ENCODE peak calls at places on chromosomes 12 and 14, in nine cellular contexts. One of them, this sample, is unnamed. For H3K36me3, the result is how much of the 10 kb centered on the place peaks cover.

GRCh38 chr14:71529855-71530254 is 402.4 kb upstream of the RGS6 start:
- DNase-seq in right lobe of liver: no peak
- DNase-seq in tibial artery: peak
- DNase-seq in lung: no peak
- DNase-seq in mucosa of descending colon: no peak
- DNase-seq in neuronal stem cell: no peak
- DNase-seq in bronchial epithelial cell: no peak
- DNase-seq in left ventricle myocardium inferior: no peak
- DNase-seq in IMR-90: no peak
- DNase-seq in this sample: peak

GRCh38 chr12:5177096-5177495 is 133.4 kb downstream of the KCNA5 start:
- DNase-seq in tibial artery: no peak
- DNase-seq in lung: no peak
- DNase-seq in mucosa of descending colon: no peak
- DNase-seq in neuronal stem cell: no peak
- DNase-seq in IMR-90: no peak
- DNase-seq in right lobe of liver: no peak
- DNase-seq in left ventricle myocardium inferior: no peak
- DNase-seq in bronchial epithelial cell: no peak
- DNase-seq in this sample: no peak

GRCh38 chr14:61103541-61104339 is 122.7 kb downstream of the SLC38A6 start:
- DNase-seq in IMR-90: peak
- DNase-seq in bronchial epithelial cell: peak
- DNase-seq in neuronal stem cell: no peak
- DNase-seq in lung: peak
- DNase-seq in mucosa of descending colon: no peak
- DNase-seq in right lobe of liver: peak
- DNase-seq in left ventricle myocardium inferior: no peak
- DNase-seq in tibial artery: peak
- DNase-seq in this sample: peak

GRCh38 chr12:19648173-19648572 is 208.9 kb downstream of the AEBP2 start:
- DNase-seq in right lobe of liver: no peak
- DNase-seq in lung: no peak
- DNase-seq in bronchial epithelial cell: no peak
- DNase-seq in IMR-90: no peak
- DNase-seq in mucosa of descending colon: no peak
- DNase-seq in neuronal stem cell: no peak
- DNase-seq in left ventricle myocardium inferior: no peak
- DNase-seq in tibial artery: no peak
- DNase-seq in this sample: no peak

GRCh38 chr14:105294142-105294597 is 6.6 kb downstream of the BRF1 start:
- DNase-seq in neuronal stem cell: no peak
- DNase-seq in mucosa of descending colon: no peak
- DNase-seq in lung: no peak
- DNase-seq in right lobe of liver: no peak
- DNase-seq in left ventricle myocardium inferior: peak
- DNase-seq in IMR-90: peak
- DNase-seq in bronchial epithelial cell: no peak
- DNase-seq in tibial artery: no peak
- DNase-seq in this sample: peak

GRCh38 chr12:115468087-115468510 is 784.1 kb upstream of the TBX3 start:
- DNase-seq in mucosa of descending colon: peak
- DNase-seq in left ventricle myocardium inferior: no peak
- DNase-seq in IMR-90: peak
- DNase-seq in right lobe of liver: peak
- DNase-seq in lung: no peak
- DNase-seq in tibial artery: no peak
- DNase-seq in bronchial epithelial cell: peak
- DNase-seq in neuronal stem cell: no peak
- DNase-seq in this sample: no peak

GRCh38 chr12:106138279-106138645 is 492 bp downstream of the NUAK1 start:
- DNase-seq in tibial artery: no peak
- DNase-seq in IMR-90: no peak
- DNase-seq in neuronal stem cell: no peak
- DNase-seq in mucosa of descending colon: no peak
- DNase-seq in right lobe of liver: peak
- DNase-seq in bronchial epithelial cell: no peak
- DNase-seq in left ventricle myocardium inferior: no peak
- DNase-seq in lung: no peak
- DNase-seq in this sample: no peak

GRCh38 chr14:99158646-99159165 is 113.3 kb downstream of the BCL11B start:
- DNase-seq in mucosa of descending colon: no peak
- DNase-seq in lung: no peak
- DNase-seq in right lobe of liver: no peak
- DNase-seq in tibial artery: no peak
- DNase-seq in bronchial epithelial cell: no peak
- DNase-seq in IMR-90: no peak
- DNase-seq in left ventricle myocardium inferior: no peak
- DNase-seq in neuronal stem cell: no peak
- DNase-seq in this sample: no peak

GRCh38 chr12:77102691-77103090 is 37.3 kb upstream of the E2F7 start:
- DNase-seq in tibial artery: no peak
- DNase-seq in left ventricle myocardium inferior: no peak
- DNase-seq in lung: no peak
- DNase-seq in bronchial epithelial cell: peak
- DNase-seq in mucosa of descending colon: no peak
- DNase-seq in neuronal stem cell: no peak
- DNase-seq in IMR-90: peak
- DNase-seq in right lobe of liver: no peak
- DNase-seq in this sample: no peak

GRCh38 chr12:16225692-16226091 is 51.8 kb downstream of the SLC15A5 start:
- DNase-seq in neuronal stem cell: no peak
- DNase-seq in IMR-90: no peak
- DNase-seq in mucosa of descending colon: no peak
- DNase-seq in bronchial epithelial cell: no peak
- DNase-seq in lung: no peak
- DNase-seq in tibial artery: no peak
- DNase-seq in left ventricle myocardium inferior: no peak
- DNase-seq in right lobe of liver: no peak
- DNase-seq in this sample: no peak

GRCh38 chr14:90649557-90650135 is 166.6 kb downstream of the TTC7B start:
- DNase-seq in tibial artery: no peak
- DNase-seq in lung: no peak
- DNase-seq in neuronal stem cell: no peak
- DNase-seq in IMR-90: no peak
- DNase-seq in bronchial epithelial cell: no peak
- DNase-seq in mucosa of descending colon: no peak
- DNase-seq in left ventricle myocardium inferior: no peak
- DNase-seq in right lobe of liver: no peak
- DNase-seq in this sample: no peak

GRCh38 chr12:87323369-87323768 is 705.8 kb downstream of the C12orf50 start:
- DNase-seq in right lobe of liver: no peak
- DNase-seq in neuronal stem cell: no peak
- DNase-seq in tibial artery: no peak
- DNase-seq in bronchial epithelial cell: peak
- DNase-seq in mucosa of descending colon: no peak
- DNase-seq in IMR-90: peak
- DNase-seq in lung: no peak
- DNase-seq in left ventricle myocardium inferior: no peak
- DNase-seq in this sample: no peak

GRCh38 chr14:101823511-101824120 is 62.1 kb downstream of the PPP2R5C start:
- DNase-seq in tibial artery: no peak
- DNase-seq in lung: no peak
- DNase-seq in bronchial epithelial cell: peak
- DNase-seq in neuronal stem cell: no peak
- DNase-seq in right lobe of liver: no peak
- DNase-seq in IMR-90: no peak
- DNase-seq in mucosa of descending colon: no peak
- DNase-seq in left ventricle myocardium inferior: no peak
- DNase-seq in this sample: no peak

GRCh38 chr12:40820794-40821484 is 128.7 kb downstream of the CNTN1 start:
- DNase-seq in bronchial epithelial cell: peak
- DNase-seq in left ventricle myocardium inferior: no peak
- DNase-seq in neuronal stem cell: no peak
- DNase-seq in IMR-90: no peak
- DNase-seq in right lobe of liver: no peak
- DNase-seq in lung: no peak
- DNase-seq in mucosa of descending colon: no peak
- DNase-seq in tibial artery: no peak
- DNase-seq in this sample: no peak

GRCh38 chr12:31363416-31363809 is 37.5 kb upstream of the SINHCAF start:
- DNase-seq in left ventricle myocardium inferior: no peak
- DNase-seq in IMR-90: no peak
- DNase-seq in right lobe of liver: no peak
- DNase-seq in neuronal stem cell: no peak
- DNase-seq in bronchial epithelial cell: no peak
- DNase-seq in tibial artery: no peak
- DNase-seq in mucosa of descending colon: no peak
- DNase-seq in lung: no peak
- DNase-seq in this sample: no peak
- H3K4me3 ChIP-seq in left ventricle myocardium inferior: no peak
- H3K4me3 ChIP-seq in IMR-90: no peak
- H3K4me3 ChIP-seq in right lobe of liver: no peak
- H3K4me3 ChIP-seq in neuronal stem cell: no peak
- H3K4me3 ChIP-seq in bronchial epithelial cell: no peak
- H3K4me3 ChIP-seq in tibial artery: no peak
- H3K4me3 ChIP-seq in mucosa of descending colon: no peak
- H3K4me3 ChIP-seq in lung: no peak
- H3K4me3 ChIP-seq in this sample: no peak

GRCh38 chr12:132027636-132028035 is 77.9 kb downstream of the EP400 start:
- DNase-seq in left ventricle myocardium inferior: no peak
- DNase-seq in IMR-90: no peak
- DNase-seq in tibial artery: no peak
- DNase-seq in neuronal stem cell: no peak
- DNase-seq in bronchial epithelial cell: no peak
- DNase-seq in lung: no peak
- DNase-seq in right lobe of liver: no peak
- DNase-seq in mucosa of descending colon: no peak
- DNase-seq in this sample: no peak

GRCh38 chr12:132029503-132030300 is 80.0 kb downstream of the EP400 start:
- DNase-seq in left ventricle myocardium inferior: no peak
- DNase-seq in right lobe of liver: no peak
- DNase-seq in neuronal stem cell: no peak
- DNase-seq in tibial artery: no peak
- DNase-seq in mucosa of descending colon: no peak
- DNase-seq in lung: no peak
- DNase-seq in bronchial epithelial cell: peak
- DNase-seq in IMR-90: no peak
- DNase-seq in this sample: no peak

GRCh38 chr12:132033627-132034026 is 83.9 kb downstream of the EP400 start:
- DNase-seq in left ventricle myocardium inferior: no peak
- DNase-seq in right lobe of liver: no peak
- DNase-seq in lung: no peak
- DNase-seq in tibial artery: no peak
- DNase-seq in neuronal stem cell: no peak
- DNase-seq in IMR-90: no peak
- DNase-seq in bronchial epithelial cell: no peak
- DNase-seq in mucosa of descending colon: no peak
- DNase-seq in this sample: no peak

GRCh38 chr12:132028111-132028510 is 78.4 kb downstream of the EP400 start:
- DNase-seq in left ventricle myocardium inferior: no peak
- DNase-seq in IMR-90: no peak
- DNase-seq in bronchial epithelial cell: no peak
- DNase-seq in tibial artery: no peak
- DNase-seq in right lobe of liver: no peak
- DNase-seq in mucosa of descending colon: no peak
- DNase-seq in neuronal stem cell: no peak
- DNase-seq in lung: no peak
- DNase-seq in this sample: no peak

GRCh38 chr12:132030367-132031038 is 80.8 kb downstream of the EP400 start:
- DNase-seq in tibial artery: no peak
- DNase-seq in right lobe of liver: no peak
- DNase-seq in left ventricle myocardium inferior: peak
- DNase-seq in bronchial epithelial cell: peak
- DNase-seq in lung: no peak
- DNase-seq in IMR-90: peak
- DNase-seq in mucosa of descending colon: no peak
- DNase-seq in neuronal stem cell: no peak
- DNase-seq in this sample: no peak
- H3K36me3 ChIP-seq in tibial artery: half or more
- H3K36me3 ChIP-seq in right lobe of liver: half or more
- H3K36me3 ChIP-seq in left ventricle myocardium inferior: half or more
- H3K36me3 ChIP-seq in bronchial epithelial cell: under half
- H3K36me3 ChIP-seq in lung: under half
- H3K36me3 ChIP-seq in IMR-90: half or more
- H3K36me3 ChIP-seq in mucosa of descending colon: under half
- H3K36me3 ChIP-seq in neuronal stem cell: half or more
- H3K36me3 ChIP-seq in this sample: under half

DNA sequence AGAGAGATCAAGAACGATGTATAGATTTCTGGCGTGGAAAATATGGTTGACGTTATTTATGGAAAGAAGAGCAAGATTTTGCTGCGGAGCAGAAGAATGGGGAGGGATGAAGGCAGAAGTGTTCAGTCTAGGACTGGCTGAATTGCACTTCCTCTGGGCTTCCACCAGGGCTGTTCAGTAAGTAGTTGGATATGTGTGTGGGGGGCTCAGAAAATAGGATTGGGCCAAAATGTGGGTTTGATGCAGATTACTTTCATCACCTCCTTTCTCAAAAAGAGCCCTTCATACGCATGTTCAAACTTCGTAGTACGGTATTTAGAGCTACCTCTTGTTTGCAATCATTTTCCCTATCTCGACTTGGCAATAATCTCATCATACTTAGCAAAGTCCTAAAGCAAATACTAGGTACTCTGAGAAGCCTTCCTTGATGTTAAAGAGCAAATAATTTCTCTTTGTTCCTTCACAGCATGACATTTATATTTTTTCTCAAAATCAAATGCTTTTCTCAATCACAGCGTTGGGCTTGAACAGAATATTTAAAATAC is 349.4 kb downstream of the NELL2 start:
- DNase-seq in neuronal stem cell: no peak
- DNase-seq in left ventricle myocardium inferior: no peak
- DNase-seq in lung: no peak
- DNase-seq in bronchial epithelial cell: no peak
- DNase-seq in mucosa of descending colon: no peak
- DNase-seq in IMR-90: no peak
- DNase-seq in tibial artery: no peak
- DNase-seq in right lobe of liver: no peak
- DNase-seq in this sample: no peak
- H3K4me3 ChIP-seq in neuronal stem cell: no peak
- H3K4me3 ChIP-seq in left ventricle myocardium inferior: no peak
- H3K4me3 ChIP-seq in lung: no peak
- H3K4me3 ChIP-seq in bronchial epithelial cell: no peak
- H3K4me3 ChIP-seq in mucosa of descending colon: no peak
- H3K4me3 ChIP-seq in IMR-90: no peak
- H3K4me3 ChIP-seq in tibial artery: no peak
- H3K4me3 ChIP-seq in right lobe of liver: no peak
- H3K4me3 ChIP-seq in this sample: no peak

DNA sequence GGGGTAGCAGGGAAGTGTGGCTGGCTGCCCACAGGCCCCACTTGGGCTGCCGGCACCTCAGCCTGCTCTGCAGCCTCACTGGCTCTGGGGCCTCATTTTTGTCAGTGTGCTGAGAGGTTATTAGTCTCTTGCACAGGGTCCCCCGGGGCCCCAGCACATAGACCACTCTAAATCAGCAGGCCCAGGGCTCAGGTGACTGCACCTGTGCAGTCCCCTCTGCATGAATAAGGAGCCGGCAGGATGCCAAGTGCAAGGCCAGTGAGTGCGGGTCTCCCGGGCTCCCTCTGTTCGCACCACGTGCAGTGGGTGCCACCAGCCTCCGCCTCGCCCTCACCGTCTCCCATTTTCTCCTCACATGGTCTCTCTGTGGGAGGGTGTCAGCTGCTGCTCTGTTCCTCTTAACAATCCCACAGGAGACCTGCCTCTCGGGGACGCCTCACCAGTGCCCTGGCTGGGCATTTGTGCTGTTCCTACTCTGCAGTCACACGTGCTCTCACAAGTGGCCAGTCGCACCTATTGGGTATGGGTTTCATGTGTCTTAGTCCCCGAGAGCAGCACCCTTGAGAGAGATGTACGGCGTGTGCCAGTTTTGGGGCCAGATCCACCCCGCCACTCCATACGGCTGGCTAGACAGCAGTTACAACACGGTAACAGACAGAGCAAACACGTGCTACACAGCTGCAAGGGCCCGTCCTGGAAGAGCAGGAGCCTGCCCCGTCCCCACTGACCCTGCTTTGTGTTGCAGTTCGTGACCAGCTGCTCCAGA is 40.4 kb downstream of the MMAB start:
- DNase-seq in bronchial epithelial cell: no peak
- DNase-seq in right lobe of liver: no peak
- DNase-seq in left ventricle myocardium inferior: no peak
- DNase-seq in tibial artery: no peak
- DNase-seq in IMR-90: no peak
- DNase-seq in neuronal stem cell: no peak
- DNase-seq in lung: no peak
- DNase-seq in mucosa of descending colon: peak
- DNase-seq in this sample: peak
- H3K36me3 ChIP-seq in bronchial epithelial cell: under half
- H3K36me3 ChIP-seq in right lobe of liver: under half
- H3K36me3 ChIP-seq in left ventricle myocardium inferior: half or more
- H3K36me3 ChIP-seq in tibial artery: half or more
- H3K36me3 ChIP-seq in IMR-90: half or more
- H3K36me3 ChIP-seq in neuronal stem cell: half or more
- H3K36me3 ChIP-seq in lung: under half
- H3K36me3 ChIP-seq in mucosa of descending colon: under half
- H3K36me3 ChIP-seq in this sample: under half